ENCODE peak calls at places on chromosomes 5 and 9, in four cellular contexts. One of them, this sample, is unnamed.

GRCh38 chr5:166164211-166164610 is 2127.2 kb upstream of the WWC1 start:
- DNase-seq in HepG2: no peak
- DNase-seq in SK-N-SH: no peak
- DNase-seq in GM12878: no peak
- DNase-seq in this sample: no peak

GRCh38 chr9:137498720-137499150 is 39.6 kb upstream of the NSMF start:
- DNase-seq in HepG2: no peak
- DNase-seq in SK-N-SH: peak
- DNase-seq in GM12878: no peak
- DNase-seq in this sample: no peak

GRCh38 chr9:78286946-78287388 is 10.0 kb upstream of the PSAT1 start:
- DNase-seq in HepG2: peak
- DNase-seq in SK-N-SH: no peak
- DNase-seq in GM12878: no peak
- DNase-seq in this sample: no peak

GRCh38 chr5:129361441-129362025 is 98.6 kb upstream of the ADAMTS19 start:
- DNase-seq in HepG2: no peak
- DNase-seq in SK-N-SH: no peak
- DNase-seq in GM12878: no peak
- DNase-seq in this sample: no peak

GRCh38 chr9:74653437-74654080 is 156.4 kb downstream of the RORB start:
- DNase-seq in HepG2: no peak
- DNase-seq in SK-N-SH: no peak
- DNase-seq in GM12878: no peak
- DNase-seq in this sample: no peak

GRCh38 chr5:151072234-151073025 is 8.4 kb downstream of the TNIP1 start:
- DNase-seq in HepG2: no peak
- DNase-seq in SK-N-SH: no peak
- DNase-seq in GM12878: no peak
- DNase-seq in this sample: no peak

GRCh38 chr5:43255704-43256103 is 57.5 kb downstream of the HMGCS1 start:
- DNase-seq in HepG2: no peak
- DNase-seq in SK-N-SH: no peak
- DNase-seq in GM12878: no peak
- DNase-seq in this sample: no peak

GRCh38 chr9:93254061-93254481 is 70.1 kb downstream of the WNK2 start:
- DNase-seq in HepG2: no peak
- DNase-seq in SK-N-SH: no peak
- DNase-seq in GM12878: no peak
- DNase-seq in this sample: no peak

GRCh38 chr9:4738866-4739586 is 2.0 kb downstream of the AK3 start:
- DNase-seq in HepG2: peak
- DNase-seq in SK-N-SH: no peak
- DNase-seq in GM12878: no peak
- DNase-seq in this sample: no peak

GRCh38 chr9:32581512-32582143 is 8.7 kb upstream of the NDUFB6 start:
- DNase-seq in HepG2: peak
- DNase-seq in SK-N-SH: peak
- DNase-seq in GM12878: no peak
- DNase-seq in this sample: peak

GRCh38 chr5:59238126-59238902 is 655.2 kb downstream of the PDE4D start:
- DNase-seq in HepG2: no peak
- DNase-seq in SK-N-SH: no peak
- DNase-seq in GM12878: peak
- DNase-seq in this sample: no peak

GRCh38 chr5:59236448-59236847 is 653.6 kb downstream of the RAB3C start:
- DNase-seq in HepG2: no peak
- DNase-seq in SK-N-SH: no peak
- DNase-seq in GM12878: no peak
- DNase-seq in this sample: no peak

GRCh38 chr5:59236996-59237395 is 654.1 kb downstream of the RAB3C start:
- DNase-seq in HepG2: no peak
- DNase-seq in SK-N-SH: no peak
- DNase-seq in GM12878: no peak
- DNase-seq in this sample: no peak

GRCh38 chr5:59241564-59241963 is 652.0 kb downstream of the PDE4D start:
- DNase-seq in HepG2: no peak
- DNase-seq in SK-N-SH: no peak
- DNase-seq in GM12878: no peak
- DNase-seq in this sample: no peak

GRCh38 chr5:59241119-59241518 is 652.4 kb downstream of the PDE4D start:
- DNase-seq in HepG2: no peak
- DNase-seq in SK-N-SH: no peak
- DNase-seq in GM12878: no peak
- DNase-seq in this sample: no peak
- TF ChIP-seq TCF12 in HepG2: no peak
- TF ChIP-seq TCF12 in SK-N-SH: no peak
- TF ChIP-seq TCF12 in GM12878: no peak
- TF ChIP-seq TCF12 in this sample: no peak

DNA sequence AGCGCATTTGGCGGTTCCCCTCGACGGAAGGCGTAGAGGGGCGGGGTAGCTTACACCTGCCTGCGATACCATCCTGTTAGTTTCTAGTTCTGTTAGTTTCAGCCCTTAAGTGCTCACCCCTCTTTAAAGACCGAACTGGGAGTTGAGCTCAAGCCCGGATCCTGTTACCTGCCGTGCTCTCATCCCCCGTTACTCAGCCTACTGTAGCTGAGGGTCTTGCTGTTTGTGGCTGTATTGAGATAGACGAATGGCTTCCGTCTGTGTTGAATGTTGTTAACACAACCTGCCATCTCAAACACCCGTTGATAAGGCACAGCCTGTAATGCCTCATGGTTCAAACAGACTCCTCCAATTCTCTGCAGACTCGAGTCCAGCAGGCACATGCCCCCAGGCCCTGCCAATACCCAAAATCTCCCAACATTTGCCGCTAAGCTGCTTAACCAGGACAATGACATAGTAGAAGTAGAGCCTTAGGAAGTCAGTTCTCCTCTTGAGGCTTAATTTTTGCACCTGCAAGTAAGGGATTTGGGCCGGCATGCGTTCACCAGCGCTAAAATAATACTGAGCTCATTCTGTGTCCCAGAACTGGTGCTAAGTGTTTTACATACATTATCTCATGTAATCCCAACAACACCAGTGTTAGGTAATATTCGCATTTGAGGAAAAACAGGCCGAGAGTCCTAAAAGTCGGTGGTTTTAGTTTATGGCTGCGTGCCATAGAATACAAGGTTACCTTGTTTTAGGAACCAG is 1.3 kb upstream of the RFX3 start:
- DNase-seq in HepG2: peak
- DNase-seq in SK-N-SH: peak
- DNase-seq in GM12878: no peak
- DNase-seq in this sample: peak
- TF ChIP-seq TCF12 in HepG2: no peak
- TF ChIP-seq TCF12 in SK-N-SH: no peak
- TF ChIP-seq TCF12 in GM12878: peak
- TF ChIP-seq TCF12 in this sample: no peak

DNA sequence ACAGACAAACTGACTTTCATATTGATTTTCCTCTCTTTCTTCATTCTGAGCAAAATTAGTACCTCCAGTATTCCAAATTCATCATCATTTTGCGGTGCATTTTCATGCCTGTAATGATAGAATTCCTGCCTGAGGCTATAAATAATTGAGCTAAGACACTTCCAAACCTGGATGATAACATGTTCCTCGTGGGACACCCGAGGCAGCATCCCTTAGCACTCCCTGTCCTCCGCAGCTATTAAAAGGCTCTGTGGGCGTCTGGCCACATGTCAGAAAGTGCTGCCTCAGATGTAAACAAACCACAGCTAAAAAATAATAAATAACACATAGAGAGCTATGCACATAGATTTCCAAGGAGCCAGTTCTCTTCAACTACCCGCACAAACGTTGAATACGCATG is 82.9 kb downstream of the SHC3 start:
- DNase-seq in HepG2: no peak
- DNase-seq in SK-N-SH: no peak
- DNase-seq in GM12878: no peak
- DNase-seq in this sample: no peak
- TF ChIP-seq TCF12 in HepG2: no peak
- TF ChIP-seq TCF12 in SK-N-SH: no peak
- TF ChIP-seq TCF12 in GM12878: no peak
- TF ChIP-seq TCF12 in this sample: no peak

GRCh38 chr5:141948812-141949211 is 9.2 kb downstream of the PCDH12 start:
- DNase-seq in HepG2: no peak
- DNase-seq in SK-N-SH: no peak
- DNase-seq in GM12878: no peak
- DNase-seq in this sample: no peak

GRCh38 chr5:141942185-141942857 is 15.7 kb downstream of the PCDH12 start:
- DNase-seq in HepG2: peak
- DNase-seq in SK-N-SH: no peak
- DNase-seq in GM12878: no peak
- DNase-seq in this sample: no peak

GRCh38 chr5:141947366-141947765 is 10.6 kb downstream of the PCDH12 start:
- DNase-seq in HepG2: no peak
- DNase-seq in SK-N-SH: no peak
- DNase-seq in GM12878: no peak
- DNase-seq in this sample: no peak

GRCh38 chr5:141944086-141944485 is 13.9 kb downstream of the PCDH12 start:
- DNase-seq in HepG2: no peak
- DNase-seq in SK-N-SH: no peak
- DNase-seq in GM12878: no peak
- DNase-seq in this sample: no peak

GRCh38 chr5:141945511-141946024 is 12.4 kb downstream of the PCDH12 start:
- DNase-seq in HepG2: no peak
- DNase-seq in SK-N-SH: peak
- DNase-seq in GM12878: no peak
- DNase-seq in this sample: no peak
- TF ChIP-seq TCF12 in HepG2: no peak
- TF ChIP-seq TCF12 in SK-N-SH: no peak
- TF ChIP-seq TCF12 in GM12878: no peak
- TF ChIP-seq TCF12 in this sample: no peak

GRCh38 chr5:113052041-113052795 is 75.6 kb downstream of the DCP2 start:
- DNase-seq in HepG2: no peak
- DNase-seq in SK-N-SH: no peak
- DNase-seq in GM12878: no peak
- DNase-seq in this sample: no peak
- TF ChIP-seq TCF12 in HepG2: no peak
- TF ChIP-seq TCF12 in SK-N-SH: no peak
- TF ChIP-seq TCF12 in GM12878: no peak
- TF ChIP-seq TCF12 in this sample: no peak

GRCh38 chr9:91421987-91422765 is 1.5 kb downstream of the NFIL3 start:
- DNase-seq in HepG2: peak
- DNase-seq in SK-N-SH: peak
- DNase-seq in GM12878: no peak
- DNase-seq in this sample: no peak

GRCh38 chr9:91420471-91421021 is 3.1 kb downstream of the NFIL3 start:
- DNase-seq in HepG2: peak
- DNase-seq in SK-N-SH: no peak
- DNase-seq in GM12878: no peak
- DNase-seq in this sample: no peak

GRCh38 chr9:91417602-91418218 is 5.9 kb downstream of the NFIL3 start:
- DNase-seq in HepG2: no peak
- DNase-seq in SK-N-SH: no peak
- DNase-seq in GM12878: no peak
- DNase-seq in this sample: no peak

GRCh38 chr9:91421022-91421765 is 2.4 kb downstream of the NFIL3 start:
- DNase-seq in HepG2: peak
- DNase-seq in SK-N-SH: peak
- DNase-seq in GM12878: no peak
- DNase-seq in this sample: no peak

GRCh38 chr9:91419222-91420191 is 4.1 kb downstream of the NFIL3 start:
- DNase-seq in HepG2: peak
- DNase-seq in SK-N-SH: peak
- DNase-seq in GM12878: no peak
- DNase-seq in this sample: no peak
- TF ChIP-seq TCF12 in HepG2: no peak
- TF ChIP-seq TCF12 in SK-N-SH: peak
- TF ChIP-seq TCF12 in GM12878: no peak
- TF ChIP-seq TCF12 in this sample: no peak

GRCh38 chr5:139246394-139246793 is 47.1 kb upstream of the MATR3 start:
- DNase-seq in HepG2: no peak
- DNase-seq in SK-N-SH: no peak
- DNase-seq in GM12878: no peak
- DNase-seq in this sample: no peak
- TF ChIP-seq TCF12 in HepG2: no peak
- TF ChIP-seq TCF12 in SK-N-SH: no peak
- TF ChIP-seq TCF12 in GM12878: no peak
- TF ChIP-seq TCF12 in this sample: no peak